ENCODE peak calls at places on chromosomes 11 and 22, in eight cellular contexts. D is CD8-positive, alpha-beta T cell; F is adipocyte; R is epithelial cell of esophagus; V is AG04449; M is cardiac fibroblast; I is naive thymus-derived CD4-positive, alpha-beta T cell; G is cardiac muscle cell. S is an unnamed sample.

GRCh38 chr22:45205624-45205925 is 35.1 kb downstream of the KIAA0930 start:
- DNase-seq in R (no peak), D (no peak), F (no peak), M (no peak), I (no peak), V (no peak), G (no peak), S (no peak)

GRCh38 chr11:46832511-46833214 is 13.4 kb downstream of the CKAP5 start:
- DNase-seq in V (no peak), I (no peak), D (no peak), M (no peak), F (no peak), R (no peak), G (no peak), S (no peak)

GRCh38 chr11:12090061-12090572 is 20.3 kb upstream of the MICAL2 start:
- DNase-seq in F (peak; percentile 34), R (peak; percentile 91), D (no peak), I (no peak), V (no peak), G (peak; percentile 63), M (peak; percentile 64), S (no peak)

GRCh38 chr11:3156661-3157311 is 8.3 kb downstream of the OSBPL5 start:
- DNase-seq in V (no peak), I (no peak), F (no peak), M (no peak), G (no peak), D (no peak), R (no peak), S (no peak)

GRCh38 chr22:46854125-46854870 is 91.8 kb downstream of the TBC1D22A start:
- DNase-seq in F (no peak), D (no peak), R (no peak), I (no peak), M (no peak), G (peak; percentile 45), V (no peak), S (no peak)

GRCh38 chr22:38148252-38148651 is 33.4 kb downstream of the PLA2G6 start:
- DNase-seq in G (peak; percentile 62), V (no peak), M (peak; percentile 43), R (peak; percentile 68), I (no peak), D (no peak), F (peak; percentile 21), S (no peak)

GRCh38 chr11:111976119-111976518 is 39.0 kb downstream of the DIXDC1 start:
- DNase-seq in F (no peak), R (no peak), D (no peak), I (no peak), M (no peak), V (no peak), G (no peak), S (no peak)

GRCh38 chr22:26330971-26331625 is 98.0 kb upstream of the ASPHD2 start:
- DNase-seq in D (peak; percentile 43), V (no peak), R (peak; percentile 71), M (peak; percentile 41), F (peak; percentile 62), I (peak; percentile 54), G (peak; percentile 51), S (peak; percentile 77)

GRCh38 chr22:32326647-32327046 is 31.0 kb upstream of the RFPL3 start:
- DNase-seq in I (no peak), R (no peak), G (no peak), V (no peak), M (no peak), D (no peak), F (no peak), S (no peak)

GRCh38 chr11:68904458-68904847 is 762 bp downstream of the IGHMBP2 start:
- DNase-seq in M (peak; percentile 11), F (no peak), R (peak; percentile 39), D (no peak), G (peak; percentile 11), V (no peak), I (no peak), S (no peak)

GRCh38 chr11:61580292-61580888 is 486 bp downstream of the SYT7 start:
- DNase-seq in F (no peak), G (no peak), D (no peak), I (no peak), M (no peak), R (no peak), V (no peak), S (no peak)

GRCh38 chr11:61581030-61581928 is at the start of gene SYT7:
- DNase-seq in M (peak; percentile 99), D (peak; percentile 90), R (peak; percentile 99), V (peak; percentile 82), G (peak; percentile 99), F (peak; percentile 98), I (peak; percentile 94), S (peak; percentile 89)

GRCh38 chr11:61577383-61578118 is 3.3 kb downstream of the SYT7 start:
- DNase-seq in F (no peak), I (no peak), R (no peak), D (no peak), G (no peak), M (no peak), V (no peak), S (no peak)

GRCh38 chr11:61578819-61579218 is 2.1 kb downstream of the SYT7 start:
- DNase-seq in M (no peak), D (no peak), F (no peak), G (no peak), R (no peak), I (no peak), V (no peak), S (no peak)

GRCh38 chr11:61579398-61580291 is 1.2 kb downstream of the SYT7 start:
- DNase-seq in I (no peak), D (no peak), R (no peak), V (no peak), M (no peak), G (no peak), F (no peak), S (no peak)
- H3K4me3 ChIP-seq in I (no peak overlapping the region), D (no peak overlapping the region), R (peak overlapping the region; percentile 36), V (no peak overlapping the region), M (no peak overlapping the region), G (peak overlapping the region; percentile 42), F (peak overlapping the region; percentile 75), S (peak overlapping the region; percentile 64)

DNA sequence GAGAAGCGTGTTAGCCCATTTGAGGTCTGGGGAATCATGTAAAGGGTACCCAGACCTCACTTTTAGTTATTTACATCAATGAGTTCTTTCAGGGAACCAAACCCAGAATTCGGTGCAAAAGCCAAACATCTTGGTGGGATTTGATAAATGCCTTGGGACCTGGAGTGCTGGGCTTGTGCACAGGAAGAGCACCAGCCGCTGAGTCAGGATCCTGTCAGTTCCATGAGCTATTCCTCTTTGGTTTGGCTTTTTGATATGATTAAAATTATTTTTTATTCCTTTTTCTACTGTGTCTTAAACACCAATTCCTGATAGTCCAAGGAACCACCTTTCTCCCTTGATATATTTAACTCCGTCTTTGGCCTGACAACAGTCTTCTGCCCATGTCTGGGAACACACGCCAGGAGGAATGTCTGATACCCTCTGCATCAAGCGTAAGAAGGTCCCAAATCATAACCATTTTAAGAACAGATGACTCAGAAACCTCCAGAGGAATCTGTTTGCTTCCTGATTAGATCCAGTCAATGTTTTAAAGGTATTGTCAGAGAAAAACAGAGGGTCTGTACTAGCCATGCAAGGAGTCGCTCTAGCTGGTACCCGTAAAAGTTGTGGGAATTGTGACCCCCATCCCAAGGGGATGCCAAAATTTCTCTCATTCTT is 65.2 kb downstream of the ALX4 start:
- DNase-seq in I (no peak), V (no peak), D (no peak), R (no peak), G (peak; percentile 40), F (peak; percentile 65), M (peak; percentile 38), S (no peak)
- H3K4me3 ChIP-seq in I (no peak overlapping the region), V (no peak overlapping the region), D (no peak overlapping the region), R (no peak overlapping the region), G (no peak overlapping the region), F (no peak overlapping the region), M (no peak overlapping the region), S (no peak overlapping the region)

DNA sequence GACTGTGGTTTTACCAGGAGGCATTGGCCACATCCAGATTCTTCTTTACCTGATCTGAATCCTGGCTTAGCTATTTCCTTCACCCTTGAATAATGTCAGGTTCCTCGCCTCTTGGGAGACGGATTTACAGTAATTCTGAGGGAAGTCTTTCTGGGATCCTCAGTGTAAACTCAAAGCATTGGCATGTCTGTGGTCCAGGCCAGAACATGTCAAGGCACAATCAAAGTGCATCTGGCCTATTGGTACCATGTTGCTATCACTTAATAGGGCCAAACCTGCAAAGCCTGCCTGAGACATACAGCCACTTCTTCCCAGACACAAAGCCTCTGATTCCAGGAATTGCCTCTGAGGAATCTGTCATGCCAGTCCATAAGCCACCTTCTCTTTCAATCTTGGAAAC is 774.8 kb upstream of the API5 start:
- DNase-seq in I (no peak), D (no peak), M (no peak), F (no peak), V (no peak), G (no peak), R (no peak), S (no peak)
- H3K4me3 ChIP-seq in I (no peak overlapping the region), D (no peak overlapping the region), M (no peak overlapping the region), F (no peak overlapping the region), V (no peak overlapping the region), G (no peak overlapping the region), R (no peak overlapping the region), S (no peak overlapping the region)

GRCh38 chr11:1889527-1889930 is 2.2 kb downstream of the PRR33 start:
- DNase-seq in D (no peak), V (no peak), R (no peak), G (no peak), F (no peak), I (no peak), M (no peak), S (no peak)

GRCh38 chr11:1890856-1891830 is 552 bp downstream of the PRR33 start:
- DNase-seq in D (no peak), M (no peak), G (no peak), V (no peak), R (no peak), F (no peak), I (no peak), S (no peak)

GRCh38 chr11:1888811-1889526 is 2.7 kb downstream of the PRR33 start:
- DNase-seq in D (peak; percentile 75), M (no peak), G (no peak), F (no peak), R (no peak), I (peak; percentile 86), V (no peak), S (no peak)

GRCh38 chr11:1891831-1892115 is at the start of gene PRR33:
- DNase-seq in F (no peak), D (no peak), I (no peak), R (no peak), V (no peak), M (no peak), G (no peak), S (no peak)

GRCh38 chr11:1889941-1890855 is 1.5 kb downstream of the PRR33 start:
- DNase-seq in R (no peak), D (no peak), I (peak; percentile 35), V (no peak), F (no peak), M (no peak), G (no peak), S (no peak)
- H3K4me3 ChIP-seq in R (no peak overlapping the region), D (peak overlapping the region; percentile 64), I (peak overlapping the region; percentile 61), V (no peak overlapping the region), F (no peak overlapping the region), M (no peak overlapping the region), G (no peak overlapping the region), S (no peak overlapping the region)